ENCODE peak calls at places on chromosomes 3 and 15, in six cellular contexts. Q is heart left ventricle, W is H9, H is keratinocyte, L is fibroblast of lung, M is Peyer's patch. N is an unnamed sample.
A peak's percentile ranks its signal among the peaks of the same experiment; 100 is the strongest.

GRCh38 chr3:49351521-49352011 is 6.6 kb downstream of the GPX1 start:
- DNase-seq in Q (no peak), W (no peak), H (no peak), L (peak; percentile 90), M (no peak), N (no peak)

GRCh38 chr15:85011210-85011571 is 29.5 kb downstream of the PDE8A start:
- DNase-seq in Q (no peak), W (no peak), H (no peak), L (no peak), M (no peak), N (no peak)

GRCh38 chr3:71101581-71101980 is 481.9 kb downstream of the FOXP1 start:
- DNase-seq in Q (no peak), W (no peak), H (no peak), L (peak; percentile 63), M (no peak), N (no peak)

GRCh38 chr3:166837535-166837934 is 542.6 kb downstream of the ZBBX start:
- DNase-seq in Q (no peak), W (peak; percentile 31), H (no peak), L (no peak), M (no peak), N (no peak)

GRCh38 chr3:50303038-50303815 is at the start of gene HYAL1:
- DNase-seq in Q (peak; percentile 94), W (peak; percentile 97), H (no peak), L (no peak), M (no peak), N (peak; percentile 89)

GRCh38 chr3:177190701-177191100 is 6.6 kb downstream of the TBL1XR1 start:
- DNase-seq in Q (no peak), W (no peak), H (no peak), L (peak; percentile 44), M (no peak), N (no peak)

GRCh38 chr3:122642935-122643334 is 37.7 kb upstream of the PARP14 start:
- DNase-seq in Q (no peak), W (no peak), H (no peak), L (no peak), M (no peak), N (no peak)

GRCh38 chr3:193590088-193590856 is 2.7 kb upstream of the OPA1 start:
- DNase-seq in Q (no peak), W (no peak), H (peak; percentile 86), L (peak; percentile 61), M (no peak), N (no peak)

GRCh38 chr3:150077107-150077506 is 106.4 kb upstream of the PFN2 start:
- DNase-seq in Q (no peak), W (no peak), H (no peak), L (no peak), M (no peak), N (no peak)

GRCh38 chr3:49609815-49610214 is 55.5 kb downstream of the BSN start:
- DNase-seq in Q (peak; percentile 38), W (no peak), H (no peak), L (no peak), M (no peak), N (no peak)

GRCh38 chr15:60093273-60094067 is 89.4 kb downstream of the FOXB1 start:
- DNase-seq in Q (no peak), W (no peak), H (no peak), L (no peak), M (no peak), N (no peak)

GRCh38 chr3:179861292-179861691 is 175.4 kb downstream of the PEX5L start:
- DNase-seq in Q (no peak), W (no peak), H (no peak), L (no peak), M (no peak), N (no peak)

GRCh38 chr15:24772709-24773373 is 97.3 kb downstream of the NPAP1 start:
- DNase-seq in Q (peak; percentile 85), W (peak; percentile 93), H (no peak), L (peak; percentile 89), M (no peak), N (peak; percentile 77)

GRCh38 chr3:16249336-16249735 is 15.4 kb downstream of the DPH3 start:
- DNase-seq in Q (no peak), W (peak; percentile 62), H (no peak), L (peak; percentile 54), M (no peak), N (no peak)

GRCh38 chr15:75732809-75733451 is 20.3 kb upstream of the CSPG4 start:
- DNase-seq in Q (peak; percentile 68), W (peak; percentile 91), H (no peak), L (peak; percentile 73), M (peak; percentile 44), N (peak; percentile 65)

GRCh38 chr3:107661447-107662108 is 138.8 kb downstream of the BBX start:
- DNase-seq in Q (no peak), W (no peak), H (no peak), L (no peak), M (no peak), N (no peak)

GRCh38 chr15:48642795-48643194 is 2.7 kb downstream of the FBN1 start:
- DNase-seq in Q (no peak), W (no peak), H (no peak), L (peak; percentile 44), M (no peak), N (no peak)

GRCh38 chr3:27311400-27311799 is 57.8 kb downstream of the NEK10 start:
- DNase-seq in Q (no peak), W (peak; percentile 53), H (peak; percentile 17), L (peak; percentile 64), M (no peak), N (no peak)

GRCh38 chr15:58475573-58476524 is 44.1 kb downstream of the LIPC start:
- DNase-seq in Q (peak; percentile 40), W (no peak), H (no peak), L (peak; percentile 40), M (no peak), N (no peak)

GRCh38 chr15:74399511-74400312 is 32.3 kb upstream of the CYP11A1 start:
- DNase-seq in Q (no peak), W (no peak), H (no peak), L (peak; percentile 31), M (peak; percentile 75), N (no peak)

GRCh38 chr15:78365931-78366330 is 25.8 kb downstream of the CRABP1 start:
- DNase-seq in Q (peak; percentile 47), W (no peak), H (no peak), L (no peak), M (no peak), N (no peak)

GRCh38 chr3:50154840-50155490 is at the start of gene SEMA3F:
- DNase-seq in Q (peak; percentile 67), W (peak; percentile 68), H (no peak), L (peak; percentile 60), M (peak; percentile 66), N (peak; percentile 80)

GRCh38 chr3:28334552-28334951 is 14.0 kb upstream of the ZCWPW2 start:
- DNase-seq in Q (no peak), W (no peak), H (no peak), L (peak; percentile 28), M (no peak), N (no peak)

DNA sequence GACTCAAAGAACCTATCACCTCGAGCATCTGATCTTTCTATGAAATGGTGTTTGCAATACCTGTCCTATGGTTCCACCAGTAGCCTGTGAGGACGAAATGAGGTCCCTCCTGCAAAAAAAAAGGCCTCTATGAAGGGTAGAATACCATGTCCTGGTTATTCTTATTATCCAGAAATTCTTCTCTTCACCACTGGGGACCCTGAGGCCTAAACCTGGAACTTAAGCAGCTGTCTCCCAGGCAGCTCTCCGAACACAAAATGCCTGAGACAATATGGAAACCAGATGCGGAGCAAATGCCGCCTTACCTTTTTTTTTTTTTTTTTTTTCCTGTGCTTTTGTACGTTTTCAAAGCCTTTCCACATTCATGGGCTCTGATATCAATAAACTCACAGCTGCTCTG is 62.1 kb upstream of the WNT5A start:
- DNase-seq in Q (no peak), W (no peak), H (no peak), L (peak; percentile 24), M (no peak), N (no peak)
- TF ChIP-seq CTCF in Q (no peak), W (peak; percentile 37), H (peak; percentile 22), L (peak; percentile 28), M (no peak), N (no peak)

GRCh38 chr15:98142584-98142983 is 182.1 kb downstream of the ARRDC4 start:
- DNase-seq in Q (no peak), W (peak; percentile 45), H (no peak), L (no peak), M (no peak), N (no peak)

GRCh38 chr15:98138910-98139309 is 178.4 kb downstream of the ARRDC4 start:
- DNase-seq in Q (no peak), W (no peak), H (no peak), L (no peak), M (no peak), N (no peak)

GRCh38 chr15:98134875-98135274 is 174.4 kb downstream of the ARRDC4 start:
- DNase-seq in Q (no peak), W (no peak), H (no peak), L (no peak), M (no peak), N (no peak)

GRCh38 chr15:98143116-98143515 is 182.6 kb downstream of the ARRDC4 start:
- DNase-seq in Q (no peak), W (no peak), H (no peak), L (no peak), M (no peak), N (no peak)

DNA sequence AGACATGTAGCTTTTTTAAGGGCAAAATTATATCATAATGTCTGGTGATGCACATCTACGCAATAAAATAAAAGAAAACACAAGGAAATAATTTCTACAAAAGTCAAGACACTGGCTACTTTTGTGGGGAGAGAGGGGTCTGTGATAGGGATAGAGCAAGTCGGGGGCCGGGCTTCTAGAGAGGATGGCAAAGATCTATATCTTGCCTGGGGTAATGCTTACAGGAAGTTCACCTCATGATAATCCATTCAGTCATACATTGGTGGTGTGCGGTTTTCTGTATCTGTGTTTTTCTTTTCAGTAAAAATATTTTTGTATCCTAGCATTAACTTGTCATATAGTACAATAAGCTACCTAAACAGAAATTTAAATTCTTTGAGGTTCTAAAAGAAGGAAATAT is 178.8 kb downstream of the ARRDC4 start:
- DNase-seq in Q (no peak), W (no peak), H (no peak), L (no peak), M (no peak), N (no peak)
- H3K4me1 ChIP-seq in Q (no peaks in the 10 kb centered on the region), W (no peaks in the 10 kb centered on the region), H (peaks cover 5% of the 10 kb centered on the region), L (no peaks in the 10 kb centered on the region), M (no peaks in the 10 kb centered on the region), N (no peaks in the 10 kb centered on the region)

GRCh38 chr15:43241100-43241499 is 20.3 kb upstream of the EPB42 start:
- DNase-seq in Q (peak; percentile 39), W (no peak), H (no peak), L (peak; percentile 34), M (no peak), N (no peak)
- H3K27me3 ChIP-seq in Q (no peaks in the 10 kb centered on the region), W (no peaks in the 10 kb centered on the region), H (peaks cover 4% of the 10 kb centered on the region), L (peaks cover 24% of the 10 kb centered on the region), M (no peaks in the 10 kb centered on the region), N (no peaks in the 10 kb centered on the region)

DNA sequence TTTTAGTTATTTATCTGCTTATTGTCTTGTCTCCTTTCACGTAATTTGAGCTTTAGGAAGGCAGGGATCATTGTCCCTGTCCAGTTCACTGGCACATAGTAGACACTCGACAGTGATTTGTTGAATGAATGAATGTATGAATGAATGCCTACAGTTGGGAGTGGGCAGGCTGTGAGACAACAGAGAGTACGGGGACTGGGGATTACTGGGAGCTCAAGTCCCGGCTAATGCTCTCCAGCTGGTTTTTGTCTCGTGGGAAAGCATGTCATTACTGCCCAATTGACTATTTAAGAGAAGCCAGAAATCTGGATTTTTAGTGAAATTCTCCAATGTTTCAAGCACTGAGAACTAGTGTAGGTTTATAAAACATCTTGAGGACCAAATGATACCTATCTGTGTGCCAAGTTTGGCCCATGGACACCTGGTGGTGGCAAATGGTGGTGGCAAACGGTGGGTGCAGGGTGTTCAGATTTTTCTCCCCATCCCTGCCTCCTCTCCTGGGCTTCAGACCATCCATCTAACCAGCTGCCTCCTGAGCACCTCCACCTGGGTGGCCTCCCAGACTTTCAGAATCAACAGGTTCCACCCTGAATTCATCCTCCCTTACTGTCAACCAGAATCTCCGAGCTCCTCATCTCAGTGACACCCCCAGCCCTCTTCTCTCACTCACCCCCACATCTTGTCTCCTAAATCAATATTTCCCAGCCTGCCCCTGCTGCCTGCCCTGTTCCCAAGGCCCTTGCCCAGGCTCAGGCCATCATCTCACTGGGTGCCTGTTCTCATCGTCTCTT is 36.2 kb upstream of the TRH start:
- DNase-seq in Q (no peak), W (no peak), H (no peak), L (no peak), M (no peak), N (no peak)
- TF ChIP-seq CTCF in Q (no peak), W (peak; percentile 12), H (peak; percentile 14), L (no peak), M (no peak), N (no peak)